ENCODE peak calls at places on chromosomes 5 and 9, in six cellular contexts. Y is sigmoid colon, E is testis, F is stomach, D is HCT116, W is GM12878. U is an unnamed sample.

GRCh38 chr5:71891406-71891805 is 172.3 kb downstream of the CARTPT start:
- DNase-seq in F (no peak), E (no peak), Y (no peak), D (no peak), W (no peak), U (no peak)

GRCh38 chr5:28014779-28015178 is 976.4 kb upstream of the CDH9 start:
- DNase-seq in Y (no peak), E (peak), W (no peak), D (peak), F (no peak), U (no peak)

GRCh38 chr5:144219869-144220268 is 49.2 kb downstream of the KCTD16 start:
- DNase-seq in D (no peak), F (no peak), E (no peak), W (no peak), Y (no peak), U (no peak)

GRCh38 chr9:17528859-17529258 is 50.0 kb upstream of the SH3GL2 start:
- DNase-seq in W (no peak), E (no peak), Y (no peak), F (no peak), D (no peak), U (no peak)

GRCh38 chr5:122156724-122157325 is 27.5 kb downstream of the ZNF474 start:
- DNase-seq in D (peak), W (no peak), E (no peak), F (no peak), Y (no peak), U (no peak)

GRCh38 chr5:95007953-95008596 is 276.8 kb downstream of the MCTP1 start:
- DNase-seq in F (no peak), Y (no peak), D (no peak), E (no peak), W (no peak), U (no peak)

GRCh38 chr5:10140195-10140973 is 109.3 kb downstream of the ATPSCKMT start:
- DNase-seq in D (peak), F (no peak), Y (no peak), E (peak), W (no peak), U (no peak)

GRCh38 chr5:2739360-2740050 is 12.0 kb downstream of the IRX2 start:
- DNase-seq in Y (no peak), E (no peak), F (peak), W (no peak), D (no peak), U (peak)

GRCh38 chr9:26053954-26054353 is 375.7 kb upstream of the TUSC1 start:
- DNase-seq in D (no peak), Y (no peak), E (no peak), W (no peak), F (no peak), U (no peak)

GRCh38 chr5:78927657-78928282 is 57.3 kb downstream of the ARSB start:
- DNase-seq in W (no peak), Y (no peak), F (no peak), E (no peak), D (peak), U (no peak)

GRCh38 chr5:18032744-18033143 is 398.5 kb downstream of the TAF11L14 start:
- DNase-seq in D (no peak), E (no peak), W (no peak), F (no peak), Y (no peak), U (no peak)

GRCh38 chr5:155381654-155382053 is 368.1 kb downstream of the KIF4B start:
- DNase-seq in E (no peak), W (no peak), D (no peak), F (no peak), Y (no peak), U (no peak)

GRCh38 chr5:33180900-33181299 is 259.9 kb upstream of the TARS1 start:
- DNase-seq in W (no peak), D (peak), Y (no peak), E (no peak), F (no peak), U (no peak)
- TF ChIP-seq CTCF in W (no peak), D (peak), Y (no peak), E (peak), F (no peak), U (no peak)

GRCh38 chr5:171409164-171410136 is 10.0 kb upstream of the FGF18 start:
- DNase-seq in W (no peak), Y (no peak), D (no peak), F (no peak), E (no peak), U (peak)

GRCh38 chr5:171416160-171417049 is 3.0 kb upstream of the FGF18 start:
- DNase-seq in Y (no peak), E (no peak), F (no peak), W (no peak), D (no peak), U (peak)

GRCh38 chr5:171412186-171412585 is 7.3 kb upstream of the FGF18 start:
- DNase-seq in D (no peak), W (no peak), Y (no peak), F (no peak), E (no peak), U (no peak)

GRCh38 chr5:171415115-171415730 is 4.2 kb upstream of the FGF18 start:
- DNase-seq in Y (no peak), E (no peak), F (no peak), W (no peak), D (no peak), U (no peak)

DNA sequence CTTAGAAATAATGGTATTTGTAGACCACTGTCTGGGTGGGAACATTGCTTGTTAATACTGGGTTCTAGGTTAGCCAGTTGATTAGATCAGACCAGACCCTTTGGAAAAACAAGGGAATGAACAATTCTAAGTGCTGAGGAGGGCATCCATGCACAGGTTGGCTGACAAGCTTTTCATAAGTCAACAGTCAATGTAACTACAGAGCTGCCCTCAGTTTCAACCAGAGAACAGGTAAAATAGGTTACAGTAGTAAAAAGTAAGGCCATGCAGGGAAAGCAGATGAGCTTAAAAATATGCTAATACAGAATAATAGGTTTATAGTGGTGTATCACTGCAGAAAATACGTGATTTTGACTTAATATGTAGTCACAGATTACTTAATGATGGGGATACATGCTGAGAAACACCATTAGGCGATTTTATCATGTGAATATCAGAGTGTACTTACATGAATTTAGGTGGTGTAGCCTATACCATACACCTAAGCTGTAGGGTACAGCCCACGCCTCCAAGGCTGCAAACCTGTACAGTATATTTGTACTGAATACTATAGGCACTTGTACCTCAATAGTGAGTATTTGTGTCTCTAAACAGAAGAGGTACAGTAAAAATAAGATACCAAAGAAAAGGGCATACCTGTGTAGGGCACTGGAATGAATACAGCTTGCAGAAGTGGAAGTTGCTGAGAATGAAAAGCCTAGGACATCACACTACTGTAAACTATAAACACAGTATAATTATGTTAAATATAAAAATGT is 6.1 kb upstream of the FGF18 start:
- DNase-seq in W (no peak), F (no peak), D (no peak), Y (no peak), E (no peak), U (no peak)
- TF ChIP-seq POLR2A in W (peak), F (no peak), D (no peak), Y (no peak), E (no peak), U (no peak)

GRCh38 chr5:84092738-84093137 is 291.9 kb downstream of the EDIL3 start:
- DNase-seq in Y (no peak), F (no peak), W (no peak), E (no peak), D (no peak), U (no peak)

GRCh38 chr5:84086517-84086916 is 298.2 kb downstream of the EDIL3 start:
- DNase-seq in Y (no peak), E (no peak), W (no peak), F (no peak), D (no peak), U (no peak)

GRCh38 chr5:84088996-84089395 is 295.7 kb downstream of the EDIL3 start:
- DNase-seq in E (peak), F (no peak), W (no peak), Y (no peak), D (peak), U (no peak)

GRCh38 chr5:84085387-84086041 is 299.2 kb downstream of the EDIL3 start:
- DNase-seq in F (no peak), D (no peak), W (no peak), Y (no peak), E (no peak), U (no peak)

DNA sequence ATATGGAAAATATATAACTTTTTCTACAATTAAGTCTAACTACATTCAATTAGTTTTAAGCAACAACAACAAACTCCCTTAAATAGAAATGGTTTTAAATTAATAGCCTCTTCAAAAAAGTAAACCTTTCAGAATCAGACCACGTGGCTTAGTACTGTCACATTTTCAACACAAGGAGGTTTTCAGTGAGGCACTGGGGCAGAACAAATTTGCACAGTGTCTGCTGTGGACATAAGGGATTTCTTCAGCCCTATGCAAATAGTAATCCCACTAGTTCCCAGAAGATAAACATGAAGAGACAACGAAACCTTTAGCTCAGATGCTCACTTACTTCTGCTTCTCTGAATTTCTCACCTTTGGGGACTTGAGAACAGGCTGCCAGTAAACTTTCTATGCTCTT is 293.3 kb downstream of the EDIL3 start:
- DNase-seq in D (no peak), F (no peak), Y (no peak), W (peak), E (no peak), U (no peak)
- TF ChIP-seq CTCF in D (no peak), F (no peak), Y (no peak), W (no peak), E (no peak), U (no peak)

DNA sequence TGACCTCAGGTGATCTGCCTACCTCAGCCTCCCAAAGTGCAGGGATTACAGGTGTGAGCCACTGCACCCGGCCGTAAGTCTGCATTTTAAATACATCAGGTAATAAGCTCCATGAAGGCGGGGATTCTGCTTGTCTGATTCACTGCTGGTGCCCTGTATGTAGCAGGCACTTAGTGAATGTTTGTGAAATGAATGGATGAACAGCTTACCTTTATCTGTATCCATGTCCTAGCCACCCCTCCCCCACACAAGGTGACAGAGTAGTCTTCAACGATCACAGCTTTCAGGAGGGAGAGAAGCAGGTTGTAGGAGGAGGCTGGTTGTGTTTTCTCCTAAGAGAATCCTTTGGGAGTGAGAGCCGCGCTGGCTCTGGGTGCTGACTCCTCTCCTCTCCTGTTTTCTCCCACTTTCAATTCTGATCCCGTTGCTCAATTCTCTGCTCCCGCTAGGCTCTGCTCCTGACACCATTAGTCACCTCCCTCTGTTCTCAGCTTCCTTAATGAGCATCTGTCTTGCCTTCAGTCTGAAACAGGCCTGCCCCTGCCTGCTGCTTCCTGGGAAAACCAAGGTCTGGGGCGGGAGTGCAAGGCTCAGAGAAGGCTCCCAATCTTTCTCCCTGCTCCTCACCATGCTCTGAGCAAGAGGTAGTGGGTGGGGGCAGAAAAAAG is 88.8 kb upstream of the CTNNA1 start:
- DNase-seq in F (no peak), D (no peak), E (no peak), Y (no peak), W (no peak), U (no peak)
- TF ChIP-seq POLR2A in F (no peak), D (no peak), E (no peak), Y (no peak), W (no peak), U (no peak)

DNA sequence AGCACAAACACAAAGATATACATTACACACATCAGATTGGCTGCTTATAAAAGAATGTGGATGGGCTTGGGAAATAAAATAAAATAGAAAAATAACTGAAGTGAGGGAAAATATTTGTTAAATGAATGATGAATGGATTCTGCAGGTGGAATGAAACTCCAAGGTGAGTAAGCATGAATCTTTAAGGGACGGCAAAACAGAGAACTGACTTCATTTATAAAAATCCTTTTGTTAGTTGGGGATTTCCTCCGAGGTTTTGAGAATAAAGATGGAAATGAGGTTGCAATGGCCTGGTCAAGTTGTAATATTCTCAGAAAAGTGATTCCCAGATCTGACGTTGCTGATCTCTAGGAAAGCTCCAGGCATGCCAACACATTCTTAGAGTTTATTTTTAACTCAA is 20.9 kb upstream of the SEMA6A start:
- DNase-seq in Y (no peak), W (no peak), E (no peak), D (no peak), F (no peak), U (no peak)
- TF ChIP-seq CTCF in Y (no peak), W (no peak), E (no peak), D (no peak), F (no peak), U (no peak)

DNA sequence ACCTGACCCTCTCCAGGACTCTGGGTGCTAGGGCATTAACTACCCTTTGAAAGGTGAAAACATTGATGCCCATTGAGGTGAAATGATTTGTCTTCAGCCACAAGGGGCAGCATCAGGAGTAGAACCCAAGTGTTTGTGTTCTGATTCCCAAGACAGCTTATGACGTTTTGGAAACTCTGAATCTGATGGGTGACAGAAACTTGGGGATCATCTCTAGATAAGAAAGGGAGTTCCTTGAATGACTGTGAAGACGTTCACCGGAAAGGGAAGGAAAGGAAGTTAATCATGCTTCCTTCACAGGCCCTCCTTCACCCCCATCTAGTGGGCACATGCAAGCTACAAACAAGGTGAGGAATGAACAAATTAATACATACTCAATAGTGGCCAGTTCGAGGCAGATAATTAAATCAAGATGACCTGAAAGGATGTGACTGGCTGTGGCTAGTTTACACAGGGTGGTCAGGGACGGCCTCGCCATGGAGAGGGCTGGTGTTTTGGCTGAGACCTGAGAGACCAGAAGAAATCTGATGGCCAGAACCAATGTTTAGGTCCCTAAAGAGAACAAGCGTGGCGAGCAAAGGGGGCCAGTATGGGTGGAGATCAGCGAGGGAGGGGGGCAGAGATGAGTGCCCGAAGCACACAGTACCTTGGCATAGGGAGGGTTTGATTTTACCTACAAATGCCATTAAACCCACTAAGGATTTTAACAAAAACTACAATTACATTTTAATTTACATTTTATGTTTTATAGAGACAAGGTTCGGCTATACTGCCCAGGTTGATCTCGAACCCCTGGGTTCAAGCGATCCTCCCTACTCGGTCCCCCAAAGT is 937 bp upstream of the SLC26A2 start:
- DNase-seq in Y (no peak), F (no peak), E (no peak), W (peak), D (peak), U (peak)
- TF ChIP-seq POLR2A in Y (no peak), F (no peak), E (no peak), W (no peak), D (no peak), U (no peak)

DNA sequence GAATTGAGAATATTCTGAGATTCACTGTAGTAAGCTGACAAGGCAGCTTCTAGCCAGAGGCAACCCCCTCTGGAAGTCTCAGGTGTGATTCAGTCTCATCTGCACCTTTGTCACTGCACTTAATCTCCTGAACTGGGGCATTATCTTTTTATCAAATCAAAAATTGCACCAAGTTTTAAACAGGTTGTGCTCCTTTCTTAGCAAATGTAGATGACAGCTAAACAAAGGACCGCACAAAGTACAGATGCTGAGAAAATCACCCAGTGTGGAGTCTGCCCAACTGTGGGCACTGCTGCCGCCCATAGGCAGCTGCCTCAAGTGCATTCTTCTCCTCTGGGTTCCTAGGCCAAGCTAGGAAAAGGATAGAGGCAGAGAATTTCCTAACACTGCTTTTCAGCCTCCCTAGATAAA is 51.1 kb downstream of the STARD4 start:
- DNase-seq in E (no peak), D (no peak), Y (no peak), W (no peak), F (no peak), U (no peak)
- TF ChIP-seq CTCF in E (no peak), D (peak), Y (no peak), W (peak), F (no peak), U (no peak)

GRCh38 chr5:53480474-53481353 is at the start of gene FST:
- DNase-seq in Y (no peak), W (no peak), E (peak), F (peak), D (no peak), U (no peak)
- TF ChIP-seq POLR2A in Y (no peak), W (no peak), E (no peak), F (no peak), D (no peak), U (no peak)

DNA sequence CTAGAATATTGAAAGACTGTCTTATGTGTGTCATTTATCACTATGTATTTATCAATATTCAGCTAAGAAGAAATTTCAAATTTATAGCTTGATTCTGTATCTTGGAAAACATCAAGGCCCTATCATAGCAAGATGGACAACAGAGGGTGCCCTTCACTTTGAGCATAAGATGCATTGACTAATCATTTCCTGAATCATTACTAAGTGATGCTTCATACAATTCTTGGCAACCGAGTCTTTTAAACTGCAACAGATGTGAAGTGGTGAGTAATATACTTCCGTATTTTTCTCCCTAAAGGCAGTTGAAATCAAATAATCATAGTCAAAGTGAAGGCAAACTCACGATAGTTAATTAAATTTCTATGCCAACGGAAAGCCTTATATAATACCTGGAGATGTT is 318.6 kb upstream of the RGMB start:
- DNase-seq in D (peak), Y (no peak), E (no peak), F (no peak), W (no peak), U (no peak)
- TF ChIP-seq CTCF in D (no peak), Y (no peak), E (no peak), F (no peak), W (no peak), U (no peak)